ENCODE peak calls at places on chromosomes 1 and 21, in eight cellular contexts. D, H, V, X, S, T, M and R are unnamed samples.

GRCh38 chr1:81375884-81376548 is 424.7 kb upstream of the ADGRL2 start:
- DNase-seq in M (no peak), X (no peak), T (no peak), S (no peak), D (no peak), H (no peak), V (no peak), R (no peak)

GRCh38 chr1:240093120-240093961 is 1.7 kb downstream of the FMN2 start:
- DNase-seq in D (no peak), S (peak), H (no peak), M (peak), T (no peak), V (no peak), X (no peak), R (no peak)

GRCh38 chr1:247304046-247304445 is 27.6 kb downstream of the ZNF496 start:
- DNase-seq in M (no peak), D (no peak), X (no peak), H (no peak), S (no peak), V (no peak), T (no peak), R (no peak)

GRCh38 chr1:180811886-180812285 is 100.8 kb upstream of the KIAA1614 start:
- DNase-seq in S (peak), M (no peak), D (no peak), T (no peak), H (no peak), X (no peak), V (no peak), R (no peak)

GRCh38 chr1:201366696-201367095 is 10.8 kb downstream of the TNNT2 start:
- DNase-seq in S (no peak), T (no peak), X (no peak), H (no peak), V (no peak), M (no peak), D (no peak), R (no peak)

GRCh38 chr1:30687886-30688285 is 35.5 kb downstream of the MATN1 start:
- DNase-seq in D (no peak), V (no peak), H (no peak), M (no peak), S (no peak), X (no peak), T (no peak), R (no peak)

GRCh38 chr1:230884646-230885045 is 16.3 kb upstream of the C1orf198 start:
- DNase-seq in T (no peak), M (no peak), X (no peak), D (no peak), V (no peak), H (no peak), S (no peak), R (no peak)

GRCh38 chr1:211482306-211482705 is 9.7 kb downstream of the RD3 start:
- DNase-seq in D (no peak), S (no peak), X (no peak), V (no peak), T (no peak), M (no peak), H (no peak), R (no peak)

GRCh38 chr21:46171996-46172862 is 12.0 kb downstream of the SPATC1L start:
- DNase-seq in M (no peak), S (no peak), T (no peak), V (no peak), D (no peak), X (peak), H (no peak), R (no peak)

GRCh38 chr1:155324717-155325595 is 4.3 kb downstream of the RUSC1 start:
- DNase-seq in M (no peak), V (peak), T (peak), S (peak), D (peak), H (peak), X (peak), R (no peak)

GRCh38 chr1:154521695-154522094 is 19.5 kb upstream of the SHE start:
- DNase-seq in S (no peak), M (no peak), H (no peak), D (no peak), V (no peak), X (no peak), T (no peak), R (no peak)

GRCh38 chr1:245791410-245792312 is 636.9 kb downstream of the KIF26B start:
- DNase-seq in D (no peak), M (no peak), V (no peak), T (no peak), H (no peak), X (no peak), S (no peak), R (no peak)

GRCh38 chr1:116763787-116764465 is 9.7 kb downstream of the CD2 start:
- DNase-seq in T (peak), S (peak), H (no peak), V (peak), D (no peak), X (peak), M (no peak), R (peak)

GRCh38 chr1:9506901-9507300 is 32.4 kb upstream of the SLC25A33 start:
- DNase-seq in X (no peak), S (no peak), T (no peak), D (no peak), H (no peak), M (no peak), V (no peak), R (no peak)

GRCh38 chr1:178931843-178932551 is 61.1 kb upstream of the ANGPTL1 start:
- DNase-seq in X (no peak), D (no peak), S (no peak), H (peak), T (no peak), V (no peak), M (no peak), R (peak)

GRCh38 chr1:54409156-54410142 is 3.3 kb upstream of the SSBP3 start:
- DNase-seq in S (no peak), T (no peak), H (no peak), D (no peak), X (peak), V (peak), M (no peak), R (peak)

GRCh38 chr1:227432181-227432535 is 113.9 kb upstream of the CDC42BPA start:
- DNase-seq in V (no peak), S (no peak), X (no peak), D (no peak), M (no peak), T (no peak), H (no peak), R (no peak)

GRCh38 chr1:34911465-34911864 is 18.0 kb downstream of the DLGAP3 start:
- DNase-seq in D (no peak), H (no peak), M (no peak), X (no peak), T (no peak), V (no peak), S (no peak), R (no peak)

GRCh38 chr1:192887426-192887825 is 78.6 kb downstream of the RGS2 start:
- DNase-seq in D (no peak), V (no peak), X (no peak), H (no peak), T (no peak), S (no peak), M (no peak), R (no peak)

GRCh38 chr1:226686440-226687436 is 52.3 kb downstream of the ITPKB start:
- DNase-seq in H (no peak), S (no peak), M (no peak), D (no peak), T (no peak), V (no peak), X (peak), R (peak)

GRCh38 chr21:39955326-39955725 is 88.1 kb downstream of the PCP4 start:
- DNase-seq in H (no peak), D (no peak), X (no peak), V (no peak), S (no peak), T (no peak), M (no peak), R (no peak)